ENCODE peak calls at places on chromosomes 5 and 9, in eight cellular contexts. E, I, J, M, H, Z, B and N are unnamed samples. For H3K9me3, the result is how much of the 10 kb centered on the place peaks cover.

GRCh38 chr9:103661663-103662062 is 432.4 kb upstream of the SMC2 start:
- DNase-seq in E (no peak), I (no peak), J (no peak), M (no peak), H (no peak), Z (no peak), B (no peak), N (no peak)

GRCh38 chr5:73693573-73694061 is 67.6 kb downstream of the ARHGEF28 start:
- DNase-seq in E (no peak), I (peak), J (no peak), M (no peak), H (peak), Z (peak), B (peak), N (no peak)

GRCh38 chr5:154723740-154724505 is 31.3 kb upstream of the LARP1 start:
- DNase-seq in E (no peak), I (no peak), J (no peak), M (no peak), H (peak), Z (no peak), B (peak), N (no peak)

GRCh38 chr9:5113523-5113922 is 71.9 kb downstream of the INSL6 start:
- DNase-seq in E (no peak), I (peak), J (peak), M (no peak), H (no peak), Z (no peak), B (no peak), N (no peak)

GRCh38 chr5:9557696-9558095 is 11.8 kb upstream of the SEMA5A start:
- DNase-seq in E (no peak), I (no peak), J (no peak), M (no peak), H (no peak), Z (no peak), B (peak), N (no peak)

GRCh38 chr5:157864067-157864466 is 5.1 kb upstream of the CLINT1 start:
- DNase-seq in E (no peak), I (no peak), J (no peak), M (no peak), H (no peak), Z (no peak), B (no peak), N (peak)

GRCh38 chr9:3491450-3491849 is 34.4 kb downstream of the RFX3 start:
- DNase-seq in E (no peak), I (no peak), J (no peak), M (no peak), H (no peak), Z (no peak), B (no peak), N (no peak)

GRCh38 chr9:87085521-87085920 is 138.2 kb upstream of the GAS1 start:
- DNase-seq in E (no peak), I (no peak), J (no peak), M (no peak), H (no peak), Z (no peak), B (no peak), N (no peak)

GRCh38 chr5:6633469-6634326 is 458 bp downstream of the SRD5A1 start:
- DNase-seq in E (peak), I (peak), J (no peak), M (no peak), H (peak), Z (no peak), B (peak), N (no peak)

GRCh38 chr9:95443301-95443700 is 73.5 kb downstream of the PTCH1 start:
- DNase-seq in E (no peak), I (no peak), J (no peak), M (no peak), H (no peak), Z (no peak), B (no peak), N (no peak)

GRCh38 chr5:59401637-59402036 is 491.9 kb downstream of the PDE4D start:
- DNase-seq in E (no peak), I (no peak), J (no peak), M (no peak), H (no peak), Z (no peak), B (no peak), N (no peak)

GRCh38 chr9:79670269-79670961 is 98.7 kb downstream of the TLE4 start:
- DNase-seq in E (no peak), I (no peak), J (no peak), M (no peak), H (no peak), Z (no peak), B (peak), N (no peak)

DNA sequence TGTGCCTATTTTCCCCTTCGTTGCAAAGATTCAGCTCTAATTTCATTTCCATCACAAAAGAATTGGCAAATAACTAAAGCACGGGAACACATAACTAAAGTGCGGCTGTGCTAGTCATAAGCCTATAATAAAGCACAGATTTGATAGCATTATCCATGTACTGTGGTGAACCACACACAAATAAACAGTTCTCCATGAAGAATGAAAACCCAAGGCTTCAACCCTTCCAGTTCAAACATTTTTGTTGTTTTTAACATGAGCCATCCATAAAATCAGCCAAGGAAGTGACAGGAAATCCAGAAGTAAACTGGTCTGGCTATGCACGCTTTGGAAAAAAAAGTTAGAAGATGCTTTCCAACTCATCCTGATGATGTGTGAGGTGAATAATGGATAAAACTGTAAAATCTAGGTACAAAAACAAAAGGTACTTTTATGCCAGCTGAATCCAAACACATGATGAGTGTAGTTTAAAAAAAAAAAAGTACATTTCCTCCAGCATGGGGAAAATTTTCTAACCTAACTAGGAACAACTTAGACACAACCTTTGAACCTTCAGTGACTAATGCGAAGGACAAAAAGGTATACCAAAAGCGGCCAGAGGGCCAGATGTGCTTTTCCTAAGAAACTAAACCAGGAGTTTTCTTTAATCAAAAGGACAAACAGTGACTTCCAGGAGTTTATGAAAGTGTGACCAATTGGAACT is 10.2 kb downstream of the ZNF608 start:
- DNase-seq in E (no peak), I (no peak), J (no peak), M (no peak), H (peak), Z (peak), B (peak), N (no peak)
- H3K27ac ChIP-seq in E (peak), I (peak), J (no peak), M (peak), H (peak), Z (peak), B (peak), N (no peak)

GRCh38 chr9:81069923-81070322 is 619.4 kb downstream of the TLE1 start:
- DNase-seq in E (no peak), I (no peak), J (no peak), M (no peak), H (no peak), Z (no peak), B (no peak), N (no peak)

GRCh38 chr9:81070689-81071088 is 618.7 kb downstream of the TLE1 start:
- DNase-seq in E (no peak), I (no peak), J (no peak), M (no peak), H (no peak), Z (no peak), B (no peak), N (no peak)

GRCh38 chr9:81072758-81073157 is 616.6 kb downstream of the TLE1 start:
- DNase-seq in E (no peak), I (no peak), J (no peak), M (no peak), H (no peak), Z (no peak), B (no peak), N (no peak)

GRCh38 chr9:81071108-81071507 is 618.2 kb downstream of the TLE1 start:
- DNase-seq in E (no peak), I (peak), J (no peak), M (no peak), H (no peak), Z (no peak), B (no peak), N (no peak)

DNA sequence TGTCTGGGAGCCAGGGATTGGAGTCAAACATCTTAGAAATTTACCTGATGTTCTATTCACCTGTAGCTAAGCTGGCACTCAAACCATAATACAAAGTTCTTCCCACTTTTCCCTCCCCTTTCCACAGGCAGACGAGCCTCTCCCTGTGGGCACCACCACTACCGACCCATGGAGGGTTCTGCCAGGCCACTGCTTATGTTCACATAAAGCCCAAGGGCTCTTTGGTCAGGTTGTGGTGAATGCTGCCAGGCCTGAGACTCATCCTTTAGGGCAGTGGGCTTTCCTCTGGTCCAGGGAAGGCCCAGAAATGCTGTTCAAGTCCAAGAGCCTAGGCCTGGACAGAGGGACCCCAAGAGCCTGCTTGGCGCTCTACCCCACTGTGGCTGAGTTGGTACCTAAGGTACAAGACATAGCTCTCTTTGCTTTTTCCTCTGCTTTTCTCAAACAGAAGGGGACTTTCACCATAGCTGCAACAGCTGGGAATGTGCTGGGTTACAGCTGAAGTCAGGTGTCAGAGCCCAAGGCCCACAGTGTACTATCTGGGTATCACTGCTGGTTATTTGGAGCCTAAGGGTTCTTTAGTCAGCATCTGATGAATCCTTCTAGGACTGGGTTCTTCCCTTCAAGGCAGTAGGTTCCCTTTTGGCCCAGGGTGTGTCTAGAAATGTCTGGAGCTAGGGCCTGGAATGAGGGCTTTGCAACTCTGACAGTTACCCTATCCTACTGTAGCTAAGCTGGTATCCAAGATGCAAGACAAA is 620.1 kb downstream of the TLE1 start:
- DNase-seq in E (no peak), I (no peak), J (no peak), M (no peak), H (no peak), Z (no peak), B (no peak), N (no peak)
- H3K9me3 ChIP-seq in E (under half), I (under half), J (under half), M (under half), H (under half), Z (under half), B (under half), N (under half)

GRCh38 chr9:14304242-14304641 is 9.7 kb downstream of the NFIB start:
- DNase-seq in E (no peak), I (no peak), J (no peak), M (no peak), H (no peak), Z (no peak), B (no peak), N (no peak)

GRCh38 chr9:14303110-14303509 is 10.8 kb downstream of the NFIB start:
- DNase-seq in E (no peak), I (no peak), J (no peak), M (no peak), H (no peak), Z (no peak), B (no peak), N (no peak)

GRCh38 chr9:14302405-14302804 is 11.5 kb downstream of the NFIB start:
- DNase-seq in E (no peak), I (no peak), J (no peak), M (no peak), H (no peak), Z (no peak), B (peak), N (no peak)

GRCh38 chr9:14301582-14301981 is 12.4 kb downstream of the NFIB start:
- DNase-seq in E (no peak), I (no peak), J (no peak), M (no peak), H (no peak), Z (peak), B (no peak), N (no peak)

GRCh38 chr9:14303526-14303925 is 10.4 kb downstream of the NFIB start:
- DNase-seq in E (peak), I (no peak), J (no peak), M (no peak), H (no peak), Z (no peak), B (no peak), N (no peak)
- H3K27ac ChIP-seq in E (no peak), I (peak), J (no peak), M (peak), H (no peak), Z (no peak), B (no peak), N (no peak)

GRCh38 chr5:28012538-28012937 is 974.2 kb upstream of the CDH9 start:
- DNase-seq in E (no peak), I (no peak), J (no peak), M (no peak), H (no peak), Z (no peak), B (peak), N (no peak)
- H3K9me3 ChIP-seq in E (under half), I (under half), J (under half), M (half or more), H (under half), Z (under half), B (under half), N (under half)

GRCh38 chr9:37381094-37381741 is 41.3 kb upstream of the GRHPR start:
- DNase-seq in E (no peak), I (no peak), J (no peak), M (no peak), H (no peak), Z (no peak), B (no peak), N (no peak)
- H3K27ac ChIP-seq in E (no peak), I (no peak), J (no peak), M (no peak), H (no peak), Z (no peak), B (no peak), N (no peak)

GRCh38 chr9:12065050-12065449 is 628.1 kb upstream of the TYRP1 start:
- DNase-seq in E (no peak), I (no peak), J (no peak), M (no peak), H (peak), Z (no peak), B (no peak), N (no peak)
- H3K9me3 ChIP-seq in E (under half), I (under half), J (under half), M (under half), H (under half), Z (under half), B (under half), N (under half)

DNA sequence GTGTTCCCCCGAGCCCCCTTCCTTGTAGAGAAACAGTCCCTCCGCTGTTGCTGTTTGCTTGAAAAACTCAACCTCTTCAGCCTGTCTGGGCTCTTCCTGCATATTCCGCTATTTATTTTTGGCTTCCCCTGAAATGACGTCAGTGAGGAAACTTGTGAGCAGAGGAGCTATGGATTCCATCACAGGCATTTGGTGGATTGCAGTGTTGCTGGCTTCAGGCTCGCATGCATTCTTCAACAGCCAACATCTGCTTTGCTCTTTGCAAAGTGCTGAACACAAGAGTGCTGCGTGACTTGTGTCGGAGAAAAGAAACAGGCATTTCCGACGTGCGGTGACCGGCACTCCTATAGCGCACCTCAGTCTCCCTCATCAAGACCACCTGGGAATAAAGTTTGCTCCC is 232.7 kb downstream of the RFK start:
- DNase-seq in E (peak), I (no peak), J (no peak), M (no peak), H (peak), Z (no peak), B (peak), N (no peak)
- H3K27ac ChIP-seq in E (peak), I (no peak), J (peak), M (no peak), H (peak), Z (no peak), B (no peak), N (no peak)

GRCh38 chr5:124644138-124644537 is 102.3 kb downstream of the ZNF608 start:
- DNase-seq in E (no peak), I (no peak), J (no peak), M (no peak), H (no peak), Z (no peak), B (peak), N (no peak)
- H3K9me3 ChIP-seq in E (under half), I (under half), J (under half), M (under half), H (under half), Z (under half), B (under half), N (under half)